ENCODE peak calls at places on chromosomes 1 and 21, in ten cellular contexts. Y is posterior cingulate gyrus; A is cardiac muscle cell; G is DMS153; F is lung microvascular endothelial cell; U is stimulated activated CD8-positive, alpha-beta memory T cell treated with anti-CD3 and anti-CD28 coated beads, Interleukin-4, amount 100 ng/mL, for 1 hour; I is colonic mucosa; W is GM03348; L is globus pallidus; R is M059J. E is an unnamed sample.

GRCh38 chr1:32939655-32940371 is 24.8 kb downstream of the RNF19B start:
- DNase-seq in Y (no peak), A (no peak), G (no peak), F (peak; percentile 55), U (no peak), I (peak; percentile 75), W (peak; percentile 82), L (no peak), R (peak; percentile 55), E (peak; percentile 56)

GRCh38 chr1:6037338-6037762 is 8.3 kb upstream of the KCNAB2 start:
- DNase-seq in Y (no peak), A (no peak), G (peak; percentile 72), F (no peak), U (no peak), I (no peak), W (peak; percentile 59), L (no peak), R (peak; percentile 76), E (no peak)

GRCh38 chr1:24294228-24294672 is 24.9 kb upstream of the GRHL3 start:
- DNase-seq in Y (no peak), A (no peak), G (no peak), F (no peak), U (no peak), I (no peak), W (peak; percentile 89), L (no peak), R (peak; percentile 99), E (no peak)

GRCh38 chr1:201761871-201762270 is 67.1 kb upstream of the IPO9 start:
- DNase-seq in Y (no peak), A (no peak), G (no peak), F (no peak), U (no peak), I (no peak), W (no peak), L (no peak), R (peak; percentile 74), E (no peak)

GRCh38 chr1:197469620-197470210 is 201.7 kb downstream of the CRB1 start:
- DNase-seq in Y (no peak), A (no peak), G (peak; percentile 64), F (no peak), U (no peak), I (no peak), W (no peak), L (no peak), R (no peak), E (no peak)

GRCh38 chr1:209307836-209308235 is 275.7 kb upstream of the CAMK1G start:
- DNase-seq in Y (no peak), A (no peak), G (no peak), F (no peak), U (no peak), I (no peak), W (no peak), L (no peak), R (peak; percentile 16), E (no peak)

GRCh38 chr1:199084293-199084692 is 445.5 kb downstream of the PTPRC start:
- DNase-seq in Y (no peak), A (peak; percentile 1), G (no peak), F (no peak), U (no peak), I (no peak), W (peak; percentile 20), L (no peak), R (peak; percentile 57), E (no peak)

GRCh38 chr1:220803401-220804201 is 16.9 kb downstream of the MTARC1 start:
- DNase-seq in Y (no peak), A (no peak), G (no peak), F (peak; percentile 66), U (no peak), I (peak; percentile 40), W (peak; percentile 57), L (peak; percentile 34), R (peak; percentile 38), E (peak; percentile 66)

GRCh38 chr1:38003261-38004250 is 1.8 kb downstream of the FHL3 start:
- DNase-seq in Y (no peak), A (no peak), G (no peak), F (no peak), U (no peak), I (no peak), W (peak; percentile 44), L (no peak), R (peak; percentile 54), E (no peak)

GRCh38 chr1:19974822-19975416 is 4.5 kb downstream of the PLA2G2A start:
- DNase-seq in Y (no peak), A (peak; percentile 31), G (peak; percentile 20), F (peak; percentile 83), U (no peak), I (peak; percentile 81), W (peak; percentile 93), L (peak; percentile 19), R (peak; percentile 79), E (peak; percentile 84)

GRCh38 chr1:159678924-159679323 is 35.5 kb downstream of the CRP start:
- DNase-seq in Y (no peak), A (no peak), G (no peak), F (peak; percentile 56), U (no peak), I (no peak), W (no peak), L (no peak), R (no peak), E (no peak)

GRCh38 chr1:9086060-9086459 is 16.6 kb upstream of the SLC2A5 start:
- DNase-seq in Y (no peak), A (no peak), G (no peak), F (no peak), U (no peak), I (no peak), W (no peak), L (no peak), R (peak; percentile 83), E (no peak)

GRCh38 chr1:33442141-33442540 is 11.2 kb upstream of the PHC2 start:
- DNase-seq in Y (no peak), A (no peak), G (no peak), F (no peak), U (no peak), I (no peak), W (no peak), L (no peak), R (peak; percentile 88), E (no peak)

GRCh38 chr1:203153989-203154821 is 21.4 kb downstream of the MYBPH start:
- DNase-seq in Y (no peak), A (no peak), G (no peak), F (no peak), U (no peak), I (no peak), W (peak; percentile 67), L (no peak), R (peak; percentile 93), E (no peak)

GRCh38 chr1:107964397-107965111 is 426 bp downstream of the VAV3 start:
- DNase-seq in Y (no peak), A (no peak), G (peak; percentile 8), F (peak; percentile 44), U (no peak), I (peak; percentile 19), W (no peak), L (no peak), R (no peak), E (no peak)

GRCh38 chr1:100624886-100625430 is 87.0 kb downstream of the GPR88 start:
- DNase-seq in Y (no peak), A (no peak), G (no peak), F (no peak), U (no peak), I (no peak), W (no peak), L (no peak), R (no peak), E (no peak)

GRCh38 chr21:38439336-38439900 is 58.9 kb downstream of the ERG start:
- DNase-seq in Y (no peak), A (no peak), G (no peak), F (peak; percentile 23), U (no peak), I (no peak), W (peak; percentile 29), L (no peak), R (peak; percentile 43), E (no peak)

GRCh38 chr1:221708987-221709386 is 32.9 kb downstream of the DUSP10 start:
- DNase-seq in Y (peak; percentile 45), A (no peak), G (peak; percentile 100), F (peak; percentile 70), U (peak; percentile 17), I (no peak), W (no peak), L (peak; percentile 94), R (peak; percentile 86), E (peak; percentile 71)

GRCh38 chr1:31483012-31483946 is 70.3 kb downstream of the SERINC2 start:
- DNase-seq in Y (no peak), A (no peak), G (peak; percentile 84), F (no peak), U (no peak), I (peak; percentile 68), W (peak; percentile 79), L (peak; percentile 43), R (peak; percentile 85), E (no peak)

GRCh38 chr1:198918920-198919319 is 280.1 kb downstream of the PTPRC start:
- DNase-seq in Y (no peak), A (no peak), G (no peak), F (no peak), U (no peak), I (no peak), W (no peak), L (no peak), R (no peak), E (no peak)

GRCh38 chr1:232385221-232385620 is 244.7 kb downstream of the SIPA1L2 start:
- DNase-seq in Y (no peak), A (no peak), G (no peak), F (no peak), U (no peak), I (no peak), W (peak; percentile 20), L (no peak), R (peak; percentile 85), E (peak; percentile 23)

GRCh38 chr1:48003741-48004503 is 6.7 kb upstream of the TRABD2B start:
- DNase-seq in Y (no peak), A (no peak), G (peak; percentile 64), F (no peak), U (no peak), I (peak; percentile 28), W (no peak), L (no peak), R (no peak), E (no peak)

GRCh38 chr1:214549604-214550338 is 1.6 kb downstream of the PTPN14 start:
- DNase-seq in Y (no peak), A (no peak), G (no peak), F (no peak), U (no peak), I (no peak), W (peak; percentile 42), L (no peak), R (peak; percentile 67), E (peak; percentile 17)

GRCh38 chr1:246181244-246181643 is 325.8 kb downstream of the SMYD3 start:
- DNase-seq in Y (no peak), A (no peak), G (no peak), F (peak; percentile 8), U (no peak), I (no peak), W (no peak), L (no peak), R (no peak), E (peak; percentile 21)

GRCh38 chr1:180397190-180397589 is 105.2 kb downstream of the ACBD6 start:
- DNase-seq in Y (no peak), A (no peak), G (no peak), F (no peak), U (no peak), I (no peak), W (no peak), L (no peak), R (no peak), E (no peak)

GRCh38 chr1:15128520-15129313 is 24.8 kb upstream of the TMEM51 start:
- DNase-seq in Y (peak; percentile 63), A (peak; percentile 85), G (no peak), F (peak; percentile 84), U (peak; percentile 53), I (peak; percentile 80), W (peak; percentile 90), L (peak; percentile 31), R (peak; percentile 66), E (peak; percentile 80)

GRCh38 chr1:98327151-98327918 is 334.2 kb upstream of the SNX7 start:
- DNase-seq in Y (no peak), A (no peak), G (no peak), F (peak; percentile 11), U (no peak), I (no peak), W (peak; percentile 20), L (no peak), R (peak; percentile 87), E (no peak)

E was measured in SK-MEL-5.